ENCODE peak calls at places on chromosomes 12 and 14, in five cellular contexts. G is HepG2; Q is CD8-positive, alpha-beta T cell; R is cardiac fibroblast; W is AG10803. U is an unnamed sample.
A peak's percentile ranks its signal among the peaks of the same experiment; 100 is the strongest.

GRCh38 chr12:126051611-126052107 is 986.4 kb downstream of the AACS start:
- DNase-seq in Q (no peak), W (peak; percentile 6), R (peak; percentile 19), G (no peak), U (no peak)

GRCh38 chr12:1474059-1474537 is 120.3 kb downstream of the FBXL14 start:
- DNase-seq in G (peak; percentile 20), R (peak; percentile 79), W (peak; percentile 98), Q (no peak), U (no peak)

GRCh38 chr12:520119-520518 is 60.4 kb downstream of the B4GALNT3 start:
- DNase-seq in R (no peak), G (no peak), Q (no peak), W (no peak), U (no peak)

GRCh38 chr14:28020112-28020511 is 746.5 kb upstream of the FOXG1 start:
- DNase-seq in R (no peak), G (no peak), W (no peak), Q (no peak), U (no peak)

GRCh38 chr14:104775073-104775489 is 20.5 kb downstream of the AKT1 start:
- DNase-seq in G (no peak), Q (no peak), R (no peak), W (no peak), U (no peak)

GRCh38 chr12:93191956-93192355 is 185.8 kb upstream of the NUDT4 start:
- DNase-seq in W (peak; percentile 91), Q (no peak), R (peak; percentile 77), G (no peak), U (no peak)

GRCh38 chr12:50971946-50972345 is 19.6 kb downstream of the HIGD1C start:
- DNase-seq in W (peak; percentile 86), Q (no peak), R (peak; percentile 32), G (no peak), U (no peak)

GRCh38 chr12:97995085-97995484 is 520.3 kb upstream of the TMPO start:
- DNase-seq in W (no peak), G (no peak), Q (no peak), R (no peak), U (no peak)

GRCh38 chr12:109833307-109834189 is at the start of gene TRPV4:
- DNase-seq in G (no peak), W (peak; percentile 31), R (peak; percentile 57), Q (no peak), U (no peak)

GRCh38 chr14:74616507-74616906 is 4.5 kb upstream of the LTBP2 start:
- DNase-seq in G (no peak), W (peak; percentile 76), Q (no peak), R (peak; percentile 73), U (no peak)

GRCh38 chr14:50823051-50823762 is 7.8 kb downstream of the NIN start:
- DNase-seq in G (no peak), W (peak; percentile 71), Q (no peak), R (no peak), U (no peak)

GRCh38 chr12:70197362-70197744 is 45.9 kb upstream of the CNOT2 start:
- DNase-seq in G (no peak), Q (no peak), R (peak; percentile 32), W (peak; percentile 65), U (no peak)

GRCh38 chr14:52910597-52910996 is 40.3 kb downstream of the FERMT2 start:
- DNase-seq in G (no peak), R (peak; percentile 59), W (peak; percentile 62), Q (no peak), U (no peak)

GRCh38 chr14:56189306-56189705 is 71.1 kb downstream of the PELI2 start:
- DNase-seq in W (peak; percentile 79), R (peak; percentile 60), G (no peak), Q (no peak), U (no peak)

GRCh38 chr12:119649202-119649808 is 18.6 kb upstream of the PRKAB1 start:
- DNase-seq in R (peak; percentile 13), W (no peak), Q (no peak), G (no peak), U (no peak)

GRCh38 chr12:121494093-121494787 is 86.6 kb downstream of the KDM2B start:
- DNase-seq in Q (peak; percentile 31), G (no peak), W (peak; percentile 27), R (peak; percentile 51), U (peak; percentile 32)

GRCh38 chr14:73207615-73208014 is 29.7 kb upstream of the PAPLN start:
- DNase-seq in W (no peak), Q (no peak), G (no peak), R (no peak), U (no peak)

GRCh38 chr14:75334191-75335051 is 55.8 kb downstream of the FOS start:
- DNase-seq in Q (peak; percentile 20), G (no peak), W (peak; percentile 44), R (peak; percentile 41), U (no peak)

GRCh38 chr12:124640096-124640495 is 72.7 kb upstream of the NCOR2 start:
- DNase-seq in Q (no peak), G (no peak), R (peak; percentile 67), W (peak; percentile 44), U (no peak)

GRCh38 chr12:127182018-127182417 is 1085.0 kb upstream of the TMEM132C start:
- DNase-seq in R (no peak), Q (no peak), W (no peak), G (no peak), U (no peak)

GRCh38 chr12:105978276-105978675 is 160.5 kb downstream of the NUAK1 start:
- DNase-seq in R (no peak), Q (no peak), G (no peak), W (no peak), U (no peak)

GRCh38 chr12:71499834-71500233 is 60.2 kb downstream of the LGR5 start:
- DNase-seq in R (no peak), Q (no peak), W (no peak), G (no peak), U (no peak)

GRCh38 chr12:71509705-71510104 is 70.1 kb downstream of the LGR5 start:
- DNase-seq in Q (no peak), W (no peak), R (no peak), G (no peak), U (no peak)

GRCh38 chr12:71503579-71504470 is 64.2 kb downstream of the LGR5 start:
- DNase-seq in W (no peak), G (no peak), Q (no peak), R (no peak), U (peak; percentile 35)

GRCh38 chr12:71504471-71504852 is 64.9 kb downstream of the LGR5 start:
- DNase-seq in W (peak; percentile 5), G (no peak), R (peak; percentile 64), Q (no peak), U (no peak)
- H3K4me3 ChIP-seq in W (no peak overlapping the region), G (no peak overlapping the region), R (no peak overlapping the region), Q (no peak overlapping the region), U (no peak overlapping the region)

DNA sequence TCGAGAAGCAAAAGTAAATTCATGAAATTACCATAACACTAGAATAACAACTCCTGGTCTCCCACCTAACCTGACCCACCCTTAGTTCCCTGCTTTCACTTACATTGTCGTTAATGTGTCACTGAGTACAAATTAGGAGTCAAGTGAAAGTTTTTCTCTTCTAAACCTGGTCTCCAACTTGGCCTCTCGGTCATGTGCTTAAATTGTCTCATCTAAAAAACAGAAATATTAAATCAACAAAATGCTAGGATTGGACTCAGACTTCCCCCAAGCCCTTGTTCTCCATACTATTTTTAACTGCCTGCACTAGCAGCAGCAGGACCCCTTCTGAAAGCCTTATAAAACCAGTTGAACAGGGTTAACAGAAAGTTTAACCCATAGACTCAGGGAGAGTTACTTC is 1.8 kb upstream of the BTG1 start:
- DNase-seq in R (no peak), Q (no peak), W (no peak), G (no peak), U (no peak)
- H3K4me3 ChIP-seq in R (no peak overlapping the region), Q (peak overlapping the region; percentile 95), W (peak overlapping the region; percentile 12), G (no peak overlapping the region), U (no peak overlapping the region)

GRCh38 chr12:90112668-90113067 is 404.0 kb upstream of the ATP2B1 start:
- DNase-seq in W (no peak), Q (no peak), R (no peak), G (no peak), U (no peak)
- H3K4me3 ChIP-seq in W (no peak overlapping the region), Q (no peak overlapping the region), R (no peak overlapping the region), G (no peak overlapping the region), U (no peak overlapping the region)

GRCh38 chr14:42535397-42535796 is 928.7 kb downstream of the LRFN5 start:
- DNase-seq in W (no peak), Q (no peak), G (no peak), R (no peak), U (no peak)
- H3K4me3 ChIP-seq in W (no peak overlapping the region), Q (no peak overlapping the region), G (no peak overlapping the region), R (no peak overlapping the region), U (no peak overlapping the region)

GRCh38 chr14:37587881-37588666 is 7.0 kb downstream of the FOXA1 start:
- DNase-seq in G (peak; percentile 68), W (no peak), R (no peak), Q (no peak), U (no peak)

GRCh38 chr14:37590810-37591139 is 4.3 kb downstream of the FOXA1 start:
- DNase-seq in G (no peak), W (no peak), Q (no peak), R (no peak), U (no peak)

GRCh38 chr14:37588667-37588955 is 6.4 kb downstream of the FOXA1 start:
- DNase-seq in R (no peak), W (no peak), G (peak; percentile 58), Q (no peak), U (no peak)

GRCh38 chr14:37590096-37590809 is 4.8 kb downstream of the FOXA1 start:
- DNase-seq in W (no peak), G (no peak), Q (no peak), R (no peak), U (no peak)

DNA sequence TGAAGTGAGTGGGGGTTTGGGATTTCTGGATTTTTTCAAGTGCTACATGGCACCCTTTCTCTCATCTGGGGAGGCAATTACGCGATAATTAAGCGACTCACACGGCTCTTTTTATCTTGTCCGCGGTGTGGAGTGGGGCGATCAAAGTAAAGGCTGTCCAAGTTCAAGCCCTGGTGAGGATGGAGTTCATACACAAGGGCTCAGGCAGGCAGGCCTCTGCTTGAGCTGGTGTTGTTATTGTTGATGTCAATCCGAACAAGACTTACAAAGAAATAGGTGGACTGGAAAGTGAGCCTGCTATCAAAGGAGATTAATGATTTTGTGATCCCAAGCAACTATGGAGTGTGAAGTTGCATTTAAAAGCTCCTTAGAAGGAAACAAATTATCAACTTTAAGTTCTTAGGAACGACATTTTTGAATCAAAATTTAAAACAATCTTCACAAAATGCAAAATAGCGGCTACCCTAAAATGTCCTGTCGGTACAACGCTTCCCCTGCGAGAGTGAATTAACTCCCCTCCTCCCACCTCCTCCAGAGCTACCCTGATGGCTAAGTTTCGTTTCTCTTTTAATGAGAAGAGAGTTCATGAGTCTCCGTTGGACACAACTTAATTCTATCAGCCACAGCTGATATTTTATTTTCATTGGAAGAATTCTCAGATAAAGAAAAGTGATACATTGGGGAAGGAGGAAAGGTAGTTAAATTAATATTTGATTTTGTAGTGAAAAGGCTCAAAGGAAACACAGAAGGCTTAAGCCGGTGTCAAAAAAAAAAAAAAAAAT is 5.9 kb downstream of the FOXA1 start:
- DNase-seq in G (peak; percentile 64), W (no peak), Q (no peak), R (no peak), U (no peak)
- H3K4me3 ChIP-seq in G (peak overlapping the region; percentile 91), W (no peak overlapping the region), Q (no peak overlapping the region), R (no peak overlapping the region), U (no peak overlapping the region)

GRCh38 chr14:21535545-21536394 is 9.6 kb upstream of the SALL2 start:
- DNase-seq in W (no peak), R (no peak), Q (no peak), G (no peak), U (no peak)
- H3K4me3 ChIP-seq in W (no peak overlapping the region), R (no peak overlapping the region), Q (no peak overlapping the region), G (peak overlapping the region; percentile 76), U (no peak overlapping the region)

U was measured in Jurkat, Clone E6-1.